ENCODE peak calls at places on chromosome 16, in five cellular contexts. S is neural crest cell, U is GM13976, L is adrenal gland, W is kidney epithelial cell. E is an unnamed sample.

GRCh38 chr16:89853306-89853993 is 19.9 kb upstream of the TCF25 start:
- DNase-seq in S (no peak), L (no peak), W (no peak), U (no peak), E (no peak)

GRCh38 chr16:74568961-74569631 is 37.8 kb downstream of the GLG1 start:
- DNase-seq in S (no peak), U (no peak), L (no peak), W (no peak), E (no peak)

GRCh38 chr16:74107795-74108610 is 188.6 kb upstream of the PSMD7 start:
- DNase-seq in L (peak), W (peak), S (peak), U (peak), E (peak)

GRCh38 chr16:64771273-64771672 is 350.6 kb downstream of the CDH11 start:
- DNase-seq in U (no peak), S (no peak), W (no peak), L (no peak), E (no peak)

GRCh38 chr16:71201054-71201453 is 29.5 kb downstream of the HYDIN start:
- DNase-seq in L (no peak), S (no peak), U (no peak), W (no peak), E (no peak)

GRCh38 chr16:29147710-29148425 is 163.0 kb downstream of the LAT start:
- DNase-seq in W (no peak), S (no peak), L (no peak), U (no peak), E (no peak)

GRCh38 chr16:11629071-11630030 is 38.9 kb upstream of the SNN start:
- DNase-seq in L (peak), W (no peak), U (no peak), S (no peak), E (no peak)

GRCh38 chr16:87917503-87917902 is 18.8 kb downstream of the CA5A start:
- DNase-seq in U (no peak), W (no peak), L (no peak), S (no peak), E (no peak)

GRCh38 chr16:62036101-62036806 is at the start of gene CDH8:
- DNase-seq in U (peak), S (peak), L (no peak), W (no peak), E (no peak)

GRCh38 chr16:49461517-49461951 is 87.9 kb downstream of the C16orf78 start:
- DNase-seq in U (no peak), S (no peak), L (no peak), W (no peak), E (no peak)

E was measured in HepG2.